ENCODE peak calls at places on chromosomes 3 and 15, in six cellular contexts. K is K562, O is transverse colon, Z is suprapubic skin, V is Panc1, A is HepG2. T is an unnamed sample.

GRCh38 chr3:26312826-26313225 is 309.7 kb upstream of the LRRC3B start:
- DNase-seq in O (no peak), Z (no peak), K (no peak), V (no peak), A (no peak), T (no peak)

GRCh38 chr3:74844428-74844827 is 230.0 kb upstream of the CNTN3 start:
- DNase-seq in Z (no peak), V (no peak), A (no peak), O (no peak), K (no peak), T (no peak)

GRCh38 chr15:30033763-30034162 is 49.0 kb upstream of the GOLGA8J start:
- DNase-seq in K (no peak), O (no peak), V (no peak), A (no peak), Z (no peak), T (no peak)

GRCh38 chr15:49438970-49439631 is 16.1 kb downstream of the FGF7 start:
- DNase-seq in V (no peak), Z (no peak), A (no peak), O (peak; percentile 17), K (no peak), T (no peak)

GRCh38 chr3:88168171-88168570 is 18.4 kb downstream of the C3orf38 start:
- DNase-seq in V (no peak), K (no peak), A (no peak), Z (no peak), O (no peak), T (no peak)

GRCh38 chr15:90871716-90872480 is 3.5 kb downstream of the FURIN start:
- DNase-seq in O (peak; percentile 33), V (no peak), K (peak; percentile 48), Z (no peak), A (no peak), T (no peak)

GRCh38 chr3:52670621-52671521 is 14.8 kb downstream of the PBRM1 start:
- DNase-seq in Z (no peak), A (peak; percentile 32), O (no peak), V (peak; percentile 92), K (peak; percentile 47), T (no peak)

GRCh38 chr3:46663611-46664135 is 29.8 kb downstream of the ALS2CL start:
- DNase-seq in K (peak; percentile 19), O (peak; percentile 6), V (no peak), Z (peak; percentile 59), A (no peak), T (peak; percentile 77)

GRCh38 chr3:187520027-187520945 is 149.9 kb downstream of the SST start:
- DNase-seq in V (no peak), K (no peak), A (no peak), Z (no peak), O (no peak), T (no peak)

GRCh38 chr3:9915252-9916141 is 1.4 kb upstream of the IL17RC start:
- DNase-seq in O (peak; percentile 77), Z (peak; percentile 88), A (peak; percentile 36), K (no peak), V (no peak), T (peak; percentile 89)

GRCh38 chr15:55969582-55969981 is 23.8 kb downstream of the NEDD4 start:
- DNase-seq in V (no peak), O (no peak), Z (no peak), K (no peak), A (no peak), T (no peak)

GRCh38 chr3:13876451-13876850 is 3.4 kb downstream of the WNT7A start:
- DNase-seq in K (peak; percentile 24), V (no peak), O (no peak), Z (no peak), A (no peak), T (no peak)

GRCh38 chr15:94231728-94232086 is 346 bp downstream of the MCTP2 start:
- DNase-seq in K (no peak), V (no peak), O (peak; percentile 49), Z (no peak), A (peak; percentile 7), T (no peak)

GRCh38 chr15:65087873-65088642 is 11.5 kb downstream of the KBTBD13 start:
- DNase-seq in Z (no peak), V (no peak), K (no peak), A (no peak), O (peak; percentile 73), T (no peak)
- TF ChIP-seq POLR2AphosphoS5 in Z (no peak), V (no peak), K (no peak), A (no peak), O (peak; percentile 45), T (peak; percentile 75)

GRCh38 chr3:63328386-63328785 is 50.3 kb downstream of the SYNPR start:
- DNase-seq in O (no peak), K (no peak), V (no peak), A (no peak), Z (no peak), T (no peak)

GRCh38 chr3:63331520-63331919 is 53.4 kb downstream of the SYNPR start:
- DNase-seq in A (no peak), V (no peak), K (no peak), Z (no peak), O (no peak), T (no peak)

DNA sequence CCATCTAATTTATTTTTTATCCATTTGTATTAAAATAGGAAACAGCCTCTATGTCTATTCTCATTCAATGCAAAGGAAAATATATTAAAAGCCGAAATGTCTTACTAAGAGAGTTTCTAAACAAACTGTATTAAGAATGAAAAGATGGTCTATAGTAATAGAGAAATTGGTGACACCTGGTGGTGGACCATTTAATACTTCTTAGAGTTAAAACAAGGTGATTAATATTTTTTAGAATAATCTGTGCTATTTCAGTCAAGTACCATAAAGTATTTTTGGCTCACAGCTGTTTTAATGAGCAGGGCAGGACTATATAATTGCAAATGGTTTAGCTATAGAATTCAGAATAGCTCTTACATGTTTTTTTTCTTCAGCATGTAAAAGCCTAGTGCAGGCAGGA is 55.7 kb downstream of the SYNPR start:
- DNase-seq in V (no peak), K (no peak), A (no peak), O (no peak), Z (no peak), T (no peak)
- TF ChIP-seq CTCF in V (peak; percentile 20), K (no peak), A (no peak), O (no peak), Z (peak; percentile 5), T (no peak)

GRCh38 chr15:71115567-71116351 is 488 bp downstream of the THSD4 start:
- DNase-seq in O (peak; percentile 71), V (no peak), K (no peak), Z (no peak), A (no peak), T (no peak)

GRCh38 chr15:71114066-71114680 is 1.1 kb upstream of the THSD4 start:
- DNase-seq in Z (no peak), O (no peak), V (no peak), K (no peak), A (no peak), T (no peak)

GRCh38 chr15:71116366-71116765 is 1.1 kb downstream of the THSD4 start:
- DNase-seq in O (peak; percentile 24), A (no peak), V (no peak), K (no peak), Z (no peak), T (no peak)

GRCh38 chr15:71116942-71117341 is 1.7 kb downstream of the THSD4 start:
- DNase-seq in Z (no peak), A (no peak), K (no peak), O (peak; percentile 59), V (no peak), T (no peak)

GRCh38 chr15:71114887-71115566 is at the start of gene THSD4:
- DNase-seq in V (no peak), K (peak; percentile 89), Z (no peak), O (peak; percentile 78), A (peak; percentile 25), T (no peak)
- TF ChIP-seq POLR2AphosphoS5 in V (no peak), K (no peak), Z (peak; percentile 29), O (no peak), A (no peak), T (no peak)

DNA sequence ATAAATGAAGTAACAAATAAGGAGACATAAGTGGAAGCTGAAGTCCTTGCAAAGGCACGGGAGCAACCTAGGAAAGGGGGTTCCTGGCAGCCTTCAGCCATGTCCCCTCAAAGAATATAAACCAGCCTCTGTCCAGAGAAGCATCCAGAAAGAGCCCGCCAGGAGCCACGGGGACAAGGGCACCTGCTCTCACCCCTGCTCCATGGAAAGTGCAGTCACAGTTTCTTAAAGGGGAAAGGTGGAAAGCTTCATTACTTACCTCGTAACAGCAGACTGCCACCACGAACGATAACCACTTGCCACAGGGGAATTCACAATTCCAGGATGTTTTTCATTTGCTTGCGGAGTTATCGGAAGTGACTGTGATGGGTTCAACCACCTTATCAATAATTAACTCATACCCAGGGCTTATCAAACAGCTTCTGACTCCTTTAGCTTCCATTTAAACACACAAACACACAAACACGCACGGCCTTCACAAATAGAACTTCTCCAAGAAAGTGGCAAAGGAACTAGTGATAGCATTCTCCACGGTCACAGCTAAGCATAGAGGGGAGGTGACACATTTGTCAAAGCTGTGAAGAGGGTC is 134.2 kb upstream of the IGF1R start:
- DNase-seq in K (no peak), Z (no peak), O (no peak), A (no peak), V (no peak), T (no peak)
- TF ChIP-seq CTCF in K (no peak), Z (no peak), O (no peak), A (no peak), V (no peak), T (no peak)

DNA sequence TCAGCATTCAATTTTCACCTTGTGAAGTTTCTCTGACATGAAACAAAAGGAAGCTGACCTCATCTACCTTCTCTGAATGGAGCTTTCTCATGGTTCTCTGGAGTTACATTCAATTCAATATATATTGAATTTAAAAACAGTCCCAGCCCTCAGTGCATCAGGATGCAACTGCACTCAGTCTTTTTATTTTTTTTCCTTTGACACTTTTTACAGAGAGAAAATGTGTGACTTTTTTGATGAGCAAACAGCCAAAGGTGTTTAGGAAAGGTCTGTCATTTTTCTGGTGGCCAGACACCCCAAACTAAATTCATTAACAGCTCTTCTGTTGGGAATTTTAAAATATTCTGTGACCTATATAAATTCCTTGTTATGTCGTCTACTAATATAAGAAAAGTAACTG is 19.3 kb upstream of the SNRK start:
- DNase-seq in K (no peak), A (no peak), Z (no peak), V (no peak), O (no peak), T (no peak)
- TF ChIP-seq POLR2AphosphoS5 in K (no peak), A (no peak), Z (no peak), V (no peak), O (no peak), T (no peak)

DNA sequence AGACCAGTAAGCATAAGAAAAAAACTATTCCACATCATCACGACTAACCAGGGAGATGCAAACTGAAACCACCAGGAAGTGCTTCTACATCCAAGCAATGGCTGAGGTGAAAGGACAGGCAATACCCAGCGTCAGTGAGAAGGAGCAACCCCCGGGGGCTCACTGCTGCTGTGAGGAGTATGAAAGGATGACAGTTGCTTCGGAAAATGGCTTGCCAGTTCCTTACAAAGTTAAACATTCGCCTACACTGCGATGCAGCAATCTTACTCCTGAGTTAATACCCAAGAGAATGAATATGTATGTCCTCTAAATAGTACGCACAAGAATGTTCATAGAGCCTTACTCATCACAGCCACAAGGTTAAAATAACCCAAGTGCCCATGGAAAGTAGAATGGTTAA is 13.3 kb upstream of the PLXNA1 start:
- DNase-seq in Z (no peak), A (no peak), V (no peak), O (no peak), K (no peak), T (no peak)
- TF ChIP-seq CTCF in Z (no peak), A (no peak), V (no peak), O (no peak), K (no peak), T (no peak)